ENCODE peak calls at places on chromosomes 5 and 9, in four cellular contexts. V is transverse colon, Z is esophagus squamous epithelium, R is tibial nerve. K is an unnamed sample.
A peak's percentile ranks its signal among the peaks of the same experiment; 100 is the strongest.

GRCh38 chr9:68637020-68637419 is 68.0 kb upstream of the PIP5K1B start:
- DNase-seq in V (peak; percentile 35), Z (no peak), R (no peak), K (no peak)

GRCh38 chr9:136769710-136770191 is 5.4 kb upstream of the LCN15 start:
- DNase-seq in V (peak; percentile 60), Z (no peak), R (no peak), K (no peak)

GRCh38 chr9:17622749-17623148 is 43.9 kb downstream of the SH3GL2 start:
- DNase-seq in V (no peak), Z (no peak), R (no peak), K (no peak)

GRCh38 chr9:135736979-135737839 is 35.2 kb downstream of the KCNT1 start:
- DNase-seq in V (no peak), Z (no peak), R (no peak), K (no peak)

GRCh38 chr9:89430995-89431394 is 66.9 kb downstream of the SEMA4D start:
- DNase-seq in V (peak; percentile 79), Z (no peak), R (no peak), K (no peak)

GRCh38 chr9:12784461-12785250 is 9.8 kb downstream of the LURAP1L start:
- DNase-seq in V (peak; percentile 42), Z (no peak), R (no peak), K (no peak)

GRCh38 chr5:78889759-78890158 is 95.4 kb downstream of the ARSB start:
- DNase-seq in V (no peak), Z (no peak), R (no peak), K (no peak)

GRCh38 chr9:137586854-137587253 is 3.5 kb downstream of the ZMYND19 start:
- DNase-seq in V (no peak), Z (no peak), R (no peak), K (no peak)

GRCh38 chr5:2550479-2550878 is 201.0 kb downstream of the IRX2 start:
- DNase-seq in V (no peak), Z (no peak), R (no peak), K (no peak)

GRCh38 chr5:77035950-77036349 is 5.7 kb downstream of the AGGF1 start:
- DNase-seq in V (no peak), Z (no peak), R (no peak), K (no peak)

GRCh38 chr5:14665949-14666741 is 1.6 kb downstream of the OTULIN start:
- DNase-seq in V (peak; percentile 38), Z (no peak), R (no peak), K (no peak)

GRCh38 chr5:10118150-10118549 is 131.5 kb downstream of the ATPSCKMT start:
- DNase-seq in V (no peak), Z (no peak), R (no peak), K (no peak)

GRCh38 chr5:152688561-152689274 is 283.6 kb upstream of the NMUR2 start:
- DNase-seq in V (no peak), Z (no peak), R (no peak), K (no peak)

GRCh38 chr9:91223000-91223399 is 138.7 kb downstream of the AUH start:
- DNase-seq in V (no peak), Z (no peak), R (no peak), K (no peak)

GRCh38 chr5:123245689-123246088 is 156.6 kb downstream of the PRDM6 start:
- DNase-seq in V (no peak), Z (no peak), R (no peak), K (no peak)

GRCh38 chr9:78692871-78693270 is 395.9 kb downstream of the PSAT1 start:
- DNase-seq in V (no peak), Z (no peak), R (no peak), K (no peak)

GRCh38 chr5:135456238-135457099 is 4.3 kb upstream of the TIFAB start:
- DNase-seq in V (peak; percentile 25), Z (no peak), R (peak; percentile 48), K (peak; percentile 67)

GRCh38 chr5:168128556-168128955 is 162.9 kb upstream of the WWC1 start:
- DNase-seq in V (no peak), Z (no peak), R (no peak), K (no peak)

GRCh38 chr9:20713172-20713571 is 29.1 kb downstream of the FOCAD start:
- DNase-seq in V (no peak), Z (no peak), R (no peak), K (no peak)

GRCh38 chr5:109685916-109686315 is 3.8 kb upstream of the MAN2A1 start:
- DNase-seq in V (no peak), Z (no peak), R (no peak), K (no peak)

GRCh38 chr9:18478517-18479361 is 4.8 kb downstream of the ADAMTSL1 start:
- DNase-seq in V (no peak), Z (no peak), R (no peak), K (no peak)

GRCh38 chr5:95018946-95019345 is 265.9 kb downstream of the MCTP1 start:
- DNase-seq in V (no peak), Z (no peak), R (no peak), K (no peak)

GRCh38 chr9:35935261-35935660 is 22.7 kb downstream of the OR2S2 start:
- DNase-seq in V (no peak), Z (no peak), R (no peak), K (no peak)

GRCh38 chr9:125238915-125239446 is 2.2 kb downstream of the HSPA5 start:
- DNase-seq in V (no peak), Z (no peak), R (no peak), K (no peak)

GRCh38 chr9:38620483-38621433 is at the start of gene ANKRD18A:
- DNase-seq in V (peak; percentile 90), Z (no peak), R (no peak), K (peak; percentile 31)

GRCh38 chr5:120936652-120937051 is 472.6 kb downstream of the PRR16 start:
- DNase-seq in V (no peak), Z (no peak), R (no peak), K (no peak)

GRCh38 chr5:173011602-173012001 is 28.0 kb downstream of the ATP6V0E1 start:
- DNase-seq in V (no peak), Z (no peak), R (no peak), K (peak; percentile 32)

GRCh38 chr5:124732891-124733670 is 13.4 kb downstream of the ZNF608 start:
- DNase-seq in V (no peak), Z (no peak), R (no peak), K (no peak)

GRCh38 chr5:176388341-176389113 is at the start of the genes HIGD2A and NOP16:
- DNase-seq in V (peak; percentile 100), Z (peak; percentile 98), R (peak; percentile 100), K (peak; percentile 100)
- TF ChIP-seq CTCF in V (no peak), Z (peak; percentile 23), R (peak; percentile 59), K (no peak)

GRCh38 chr9:92403153-92403552 is 1.2 kb downstream of the OGN start:
- DNase-seq in V (no peak), Z (no peak), R (no peak), K (no peak)
- H3K4me3 ChIP-seq in V (peak overlapping the region; percentile 5), Z (peak overlapping the region; percentile 29), R (peak overlapping the region; percentile 6), K (no peak overlapping the region)

GRCh38 chr9:81689343-81690175 is at the start of gene TLE1:
- DNase-seq in V (peak; percentile 99), Z (peak; percentile 86), R (peak; percentile 97), K (peak; percentile 100)
- TF ChIP-seq POLR2A in V (peak; percentile 77), Z (peak; percentile 96), R (peak; percentile 88), K (no peak)

DNA sequence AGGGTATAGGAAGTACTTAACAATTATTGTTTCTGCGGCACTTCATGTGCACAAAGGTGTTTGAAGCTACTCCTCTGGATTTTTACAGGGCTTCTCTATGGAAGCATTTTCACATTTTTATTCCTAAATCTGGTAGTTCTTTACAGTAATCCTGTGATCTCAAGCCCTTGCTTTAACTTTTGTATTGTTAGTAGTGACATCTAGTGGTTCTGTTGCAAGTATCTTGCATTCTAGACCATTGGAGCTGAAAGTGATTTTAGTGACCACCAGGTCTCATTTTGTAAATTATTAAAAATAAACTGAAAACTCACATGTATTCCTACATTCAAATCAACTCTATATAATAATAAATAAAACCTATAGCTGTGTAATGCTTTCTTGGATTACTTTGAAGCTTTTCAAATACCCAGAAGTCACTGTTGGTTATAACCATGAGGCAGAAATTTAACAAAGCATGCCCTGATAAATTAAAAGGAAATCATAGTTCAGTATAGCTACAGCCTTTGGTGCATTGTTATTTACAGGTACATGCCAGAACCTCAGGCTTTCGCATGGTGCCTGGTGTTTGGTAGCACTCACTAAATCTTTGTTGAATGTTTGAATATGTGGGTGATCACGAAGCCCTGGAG is 18.9 kb downstream of the RPS23 start:
- DNase-seq in V (no peak), Z (no peak), R (no peak), K (no peak)
- TF ChIP-seq CTCF in V (no peak), Z (no peak), R (no peak), K (no peak)

GRCh38 chr9:2809692-2810423 is 34.0 kb downstream of the PUM3 start:
- DNase-seq in V (no peak), Z (no peak), R (no peak), K (no peak)
- H3K4me3 ChIP-seq in V (no peak overlapping the region), Z (no peak overlapping the region), R (no peak overlapping the region), K (no peak overlapping the region)

GRCh38 chr9:95710449-95710848 is 165.0 kb upstream of the ERCC6L2 start:
- DNase-seq in V (no peak), Z (no peak), R (no peak), K (no peak)
- TF ChIP-seq POLR2A in V (no peak), Z (no peak), R (no peak), K (no peak)

DNA sequence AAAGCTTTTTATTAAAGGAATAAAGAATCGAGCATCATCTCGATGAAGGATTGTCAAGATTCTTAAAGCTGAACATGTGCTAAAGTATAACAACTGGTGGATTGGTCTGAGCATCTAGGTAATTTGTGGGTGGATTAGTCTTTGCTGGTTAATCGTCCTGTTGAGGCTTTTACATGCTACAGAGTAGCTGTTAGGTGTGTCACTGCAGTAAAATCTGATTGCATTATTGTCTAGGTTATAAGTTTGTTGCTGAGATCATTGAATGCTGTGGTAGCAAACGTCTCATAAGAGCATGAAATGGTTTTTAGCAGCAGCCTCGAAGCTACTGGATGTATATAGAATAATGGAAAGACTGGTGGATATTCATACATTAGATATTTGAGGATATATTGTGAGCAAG is 7.2 kb downstream of the FBXO38 start:
- DNase-seq in V (no peak), Z (no peak), R (no peak), K (no peak)
- TF ChIP-seq CTCF in V (no peak), Z (no peak), R (no peak), K (no peak)

GRCh38 chr5:81825237-81825636 is 74.3 kb upstream of the SSBP2 start:
- DNase-seq in V (peak; percentile 20), Z (no peak), R (peak; percentile 44), K (peak; percentile 46)

GRCh38 chr5:81826128-81826527 is 75.2 kb upstream of the SSBP2 start:
- DNase-seq in V (no peak), Z (no peak), R (no peak), K (no peak)

GRCh38 chr5:81830602-81831001 is 79.7 kb upstream of the SSBP2 start:
- DNase-seq in V (no peak), Z (no peak), R (no peak), K (no peak)

GRCh38 chr5:81827522-81827921 is 76.6 kb upstream of the SSBP2 start:
- DNase-seq in V (no peak), Z (no peak), R (no peak), K (no peak)

DNA sequence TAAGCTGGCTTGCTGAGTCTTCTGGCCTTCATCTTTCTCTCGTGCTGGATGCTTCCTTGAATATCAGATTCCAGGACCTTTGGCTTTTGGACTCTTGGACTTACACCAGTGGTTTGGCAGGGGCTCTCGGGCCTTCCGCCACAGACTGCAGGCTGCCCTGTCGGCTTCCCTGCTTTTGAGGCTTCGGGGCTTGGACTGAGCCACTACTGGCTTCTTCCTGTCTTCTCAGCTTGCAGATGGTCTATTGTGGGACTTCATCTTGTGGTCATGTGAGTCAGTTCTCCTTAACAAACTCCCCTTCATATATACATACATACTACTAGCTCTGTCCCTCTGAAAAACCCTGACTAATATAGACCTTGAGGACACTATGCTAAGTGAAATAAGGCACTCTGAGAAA is 78.3 kb upstream of the SSBP2 start:
- DNase-seq in V (no peak), Z (no peak), R (no peak), K (no peak)
- H3K4me3 ChIP-seq in V (no peak overlapping the region), Z (no peak overlapping the region), R (no peak overlapping the region), K (no peak overlapping the region)

K was measured in lower leg skin.